ENCODE peak calls at places on chromosomes 11 and 22, in six cellular contexts. W, J, F, S, B and G are unnamed samples.

GRCh38 chr11:117198613-117199012 is 557 bp upstream of the TAGLN start:
- DNase-seq in W (no peak), J (no peak), F (no peak), S (no peak), B (no peak), G (no peak)

GRCh38 chr22:49232319-49233067 is 595.2 kb downstream of the BRD1 start:
- DNase-seq in W (no peak), J (no peak), F (no peak), S (no peak), B (no peak), G (no peak)

GRCh38 chr11:130213143-130213978 is 53.8 kb downstream of the ST14 start:
- DNase-seq in W (peak; percentile 78), J (no peak), F (peak; percentile 82), S (peak; percentile 87), B (peak; percentile 72), G (peak; percentile 54)

GRCh38 chr11:16791494-16791961 is 53.1 kb downstream of the C11orf58 start:
- DNase-seq in W (no peak), J (peak; percentile 71), F (no peak), S (no peak), B (no peak), G (no peak)

GRCh38 chr11:35260342-35260985 is 121.5 kb downstream of the CD44 start:
- DNase-seq in W (no peak), J (peak; percentile 40), F (no peak), S (no peak), B (no peak), G (no peak)

GRCh38 chr11:71937826-71938225 is 9.0 kb downstream of the RNF121 start:
- DNase-seq in W (no peak), J (no peak), F (no peak), S (no peak), B (no peak), G (no peak)

GRCh38 chr11:35967042-35967441 is 23.2 kb downstream of the LDLRAD3 start:
- DNase-seq in W (no peak), J (no peak), F (no peak), S (no peak), B (no peak), G (no peak)

GRCh38 chr11:33842236-33842915 is 49.5 kb downstream of the LMO2 start:
- DNase-seq in W (peak; percentile 22), J (no peak), F (no peak), S (no peak), B (no peak), G (no peak)

GRCh38 chr11:45079943-45080719 is 66.3 kb upstream of the PRDM11 start:
- DNase-seq in W (no peak), J (no peak), F (no peak), S (peak; percentile 79), B (peak; percentile 45), G (no peak)

GRCh38 chr11:17214338-17214737 is 6.6 kb upstream of the PIK3C2A start:
- DNase-seq in W (no peak), J (no peak), F (no peak), S (no peak), B (no peak), G (no peak)

GRCh38 chr11:74011360-74012071 is 2.6 kb upstream of the UCP3 start:
- DNase-seq in W (no peak), J (no peak), F (no peak), S (peak; percentile 71), B (no peak), G (no peak)

GRCh38 chr11:26753738-26754504 is 32.1 kb upstream of the SLC5A12 start:
- DNase-seq in W (peak; percentile 84), J (peak; percentile 31), F (peak; percentile 33), S (peak; percentile 1), B (no peak), G (no peak)

GRCh38 chr11:117071344-117071787 is 26.9 kb downstream of the SIK3 start:
- DNase-seq in W (peak; percentile 24), J (no peak), F (no peak), S (no peak), B (no peak), G (no peak)

GRCh38 chr11:77063407-77063806 is 3.4 kb upstream of the CAPN5 start:
- DNase-seq in W (no peak), J (no peak), F (no peak), S (no peak), B (no peak), G (no peak)

GRCh38 chr11:63829823-63830489 is 9.0 kb upstream of the MARK2 start:
- DNase-seq in W (peak; percentile 71), J (no peak), F (peak; percentile 54), S (no peak), B (no peak), G (no peak)
- TF ChIP-seq CTCF in W (peak; percentile 54), J (peak; percentile 46), F (no peak), S (no peak), B (no peak), G (no peak)

DNA sequence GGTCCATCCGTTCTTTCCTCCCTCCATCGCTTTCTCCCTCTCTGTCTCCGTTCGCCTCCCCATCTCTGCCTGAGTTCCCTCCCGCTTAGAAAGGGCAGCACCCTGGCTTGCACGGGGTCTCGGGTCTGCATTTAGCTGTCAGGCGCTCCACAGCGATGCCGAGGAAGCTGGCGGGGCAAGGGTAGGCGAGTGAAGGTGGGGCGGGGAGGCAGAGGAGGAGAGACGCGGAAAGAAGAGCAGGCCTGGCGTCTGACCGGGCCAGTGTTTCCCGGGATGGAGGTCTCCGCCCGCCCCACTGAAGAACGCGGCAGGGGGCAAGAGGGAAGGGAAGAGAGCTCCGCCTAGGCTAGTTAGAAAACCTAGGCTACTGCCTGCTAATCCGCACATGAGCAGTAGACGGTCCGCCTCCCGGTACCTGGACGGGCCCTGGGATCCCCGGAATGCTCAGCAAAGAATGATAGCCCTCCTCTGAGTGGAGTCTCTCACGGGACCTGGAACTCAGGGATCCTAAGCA is 3922.5 kb upstream of the OR11H1 start:
- DNase-seq in W (no peak), J (no peak), F (no peak), S (no peak), B (no peak), G (no peak)
- TF ChIP-seq CTCF in W (no peak), J (no peak), F (no peak), S (no peak), B (no peak), G (no peak)

GRCh38 chr22:25061134-25061533 is 108.6 kb downstream of the KIAA1671 start:
- DNase-seq in W (no peak), J (no peak), F (no peak), S (no peak), B (no peak), G (no peak)

GRCh38 chr22:25061605-25062377 is 109.3 kb downstream of the KIAA1671 start:
- DNase-seq in W (no peak), J (no peak), F (no peak), S (no peak), B (no peak), G (no peak)

GRCh38 chr22:25062378-25063095 is 110.0 kb downstream of the KIAA1671 start:
- DNase-seq in W (no peak), J (no peak), F (no peak), S (no peak), B (peak; percentile 54), G (no peak)

GRCh38 chr22:25059438-25059837 is 106.9 kb downstream of the KIAA1671 start:
- DNase-seq in W (no peak), J (no peak), F (no peak), S (no peak), B (no peak), G (no peak)

DNA sequence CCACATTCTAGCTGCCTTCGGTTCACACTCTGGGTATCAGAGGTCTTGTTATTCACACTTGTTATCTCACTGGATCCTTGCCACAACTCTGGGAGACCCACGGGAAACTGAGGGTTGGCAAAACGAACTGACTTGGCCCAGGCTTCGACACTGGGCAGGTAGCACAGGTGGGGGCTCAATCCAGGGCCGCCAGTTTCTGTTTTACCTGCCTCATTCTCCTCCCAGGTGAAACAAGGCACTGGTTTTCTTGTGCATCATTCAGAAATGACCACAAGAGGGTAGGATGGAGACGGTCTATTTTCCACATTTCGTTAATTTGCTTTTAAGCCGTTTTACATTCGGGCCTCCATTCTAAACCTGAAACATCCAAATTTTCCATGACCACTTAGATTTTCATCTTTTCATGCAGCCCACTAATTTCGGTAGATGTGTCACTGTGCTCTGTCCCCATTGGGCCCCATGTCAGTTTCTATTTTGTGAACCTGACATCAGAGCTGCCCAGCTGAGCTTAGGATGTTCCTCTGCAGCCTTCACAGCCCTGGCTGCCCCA is 108.1 kb downstream of the KIAA1671 start:
- DNase-seq in W (no peak), J (no peak), F (no peak), S (no peak), B (no peak), G (no peak)
- TF ChIP-seq CTCF in W (peak; percentile 62), J (no peak), F (peak; percentile 11), S (no peak), B (no peak), G (no peak)

GRCh38 chr11:119290894-119291497 is 25.9 kb downstream of the MCAM start:
- DNase-seq in W (no peak), J (no peak), F (no peak), S (no peak), B (no peak), G (no peak)

GRCh38 chr11:119297938-119298337 is 19.0 kb downstream of the MCAM start:
- DNase-seq in W (no peak), J (no peak), F (no peak), S (no peak), B (no peak), G (no peak)

GRCh38 chr11:119293461-119293860 is 23.5 kb downstream of the MCAM start:
- DNase-seq in W (no peak), J (no peak), F (no peak), S (no peak), B (no peak), G (no peak)

GRCh38 chr11:119298726-119299125 is 18.2 kb downstream of the MCAM start:
- DNase-seq in W (no peak), J (no peak), F (no peak), S (no peak), B (no peak), G (no peak)

GRCh38 chr11:119295178-119295577 is 21.8 kb downstream of the MCAM start:
- DNase-seq in W (no peak), J (no peak), F (no peak), S (no peak), B (no peak), G (no peak)
- TF ChIP-seq CTCF in W (no peak), J (no peak), F (no peak), S (no peak), B (no peak), G (no peak)

DNA sequence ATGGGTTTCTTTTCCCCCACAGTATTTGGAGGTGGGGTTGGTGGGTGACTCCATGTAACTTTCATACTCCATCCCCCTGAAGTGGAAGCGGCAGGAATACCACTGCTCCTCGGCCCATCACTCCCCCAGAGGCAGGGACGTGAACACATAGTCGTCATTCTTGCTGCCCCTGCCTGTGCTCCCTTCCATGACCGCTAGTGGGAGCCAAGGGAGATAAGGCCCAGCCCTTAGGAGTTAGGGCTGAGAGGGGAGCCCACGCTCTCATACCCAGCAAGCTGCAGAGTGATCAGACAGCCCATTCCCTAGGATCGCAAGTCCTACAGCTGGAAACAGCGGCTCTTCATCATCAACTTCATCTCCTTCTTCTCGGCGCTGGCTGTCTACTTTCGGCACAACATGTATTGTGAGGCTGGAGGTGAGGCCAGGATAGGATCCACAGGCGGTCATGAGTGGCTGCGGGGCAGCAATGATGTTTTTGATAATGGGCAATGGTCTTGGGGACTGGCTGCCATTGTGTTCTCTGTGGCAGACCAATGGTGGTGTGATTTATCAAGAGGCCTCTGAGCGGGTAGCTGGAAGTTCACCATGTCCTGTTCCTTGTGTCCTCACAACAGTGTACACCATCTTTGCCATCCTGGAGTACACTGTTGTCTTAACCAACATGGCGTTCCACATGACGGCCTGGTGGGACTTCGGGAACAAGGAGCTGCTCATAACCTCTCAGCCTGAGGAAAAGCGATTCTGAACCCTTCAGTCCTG is 15.9 kb downstream of the RHOG start:
- DNase-seq in W (peak; percentile 96), J (no peak), F (peak; percentile 92), S (peak; percentile 83), B (peak; percentile 75), G (peak; percentile 55)
- TF ChIP-seq CTCF in W (peak; percentile 78), J (peak; percentile 64), F (peak; percentile 85), S (peak; percentile 81), B (peak; percentile 77), G (no peak)